ENCODE peak calls at places on chromosomes 16 and 17, in six cellular contexts. R is activated effector memory CD4-positive, alpha-beta T cell treated with Interleukin-2 at 50 U/mL for 16 hours; C is kidney tubule cell; M is H4; J is GM10248; P is NCI-H1417. D is an unnamed sample.

GRCh38 chr16:50270510-50271147 is 4.3 kb downstream of the ADCY7 start:
- DNase-seq in J (no peak), R (no peak), C (no peak), P (no peak), M (no peak), D (no peak)

GRCh38 chr16:997440-998051 is 16.0 kb downstream of the SOX8 start:
- DNase-seq in R (peak), J (no peak), M (peak), P (peak), C (peak), D (peak)

GRCh38 chr16:50674831-50675230 is 6.3 kb downstream of the SNX20 start:
- DNase-seq in C (peak), J (no peak), M (peak), P (no peak), R (no peak), D (no peak)

GRCh38 chr16:81530296-81530721 is 85.7 kb downstream of the CMIP start:
- DNase-seq in M (no peak), R (no peak), C (peak), P (no peak), J (no peak), D (no peak)

GRCh38 chr17:82775033-82775823 is 23.4 kb downstream of the TBCD start:
- DNase-seq in C (peak), M (no peak), R (no peak), J (peak), P (peak), D (peak)

GRCh38 chr17:61314368-61315078 is 85.1 kb upstream of the TBX2 start:
- DNase-seq in J (no peak), M (peak), C (no peak), P (no peak), R (no peak), D (no peak)

GRCh38 chr16:64144612-64145011 is 977.3 kb downstream of the CDH11 start:
- DNase-seq in R (no peak), M (no peak), J (no peak), P (no peak), C (no peak), D (no peak)

GRCh38 chr17:72372185-72372584 is 251.4 kb downstream of the SOX9 start:
- DNase-seq in R (no peak), J (no peak), C (peak), P (no peak), M (no peak), D (no peak)

GRCh38 chr16:70257391-70257790 is 5.7 kb upstream of the EXOSC6 start:
- DNase-seq in J (no peak), P (no peak), R (no peak), M (no peak), C (no peak), D (no peak)

GRCh38 chr17:72189781-72190593 is 69.2 kb downstream of the SOX9 start:
- DNase-seq in J (no peak), M (no peak), C (no peak), R (no peak), P (no peak), D (no peak)

GRCh38 chr17:81295678-81296381 is 723 bp upstream of the SLC38A10 start:
- DNase-seq in P (peak), M (peak), C (peak), J (peak), R (peak), D (peak)

GRCh38 chr17:50212121-50212843 is 10.9 kb upstream of the COL1A1 start:
- DNase-seq in P (no peak), M (peak), C (no peak), R (no peak), J (no peak), D (no peak)

GRCh38 chr17:17812211-17813054 is 24.4 kb downstream of the SREBF1 start:
- DNase-seq in P (peak), R (peak), C (peak), J (peak), M (no peak), D (peak)

GRCh38 chr17:41784207-41784744 is 2.2 kb downstream of the JUP start:
- DNase-seq in P (no peak), J (peak), R (no peak), C (peak), M (peak), D (peak)

GRCh38 chr17:20010099-20010863 is 1.1 kb downstream of the SPECC1 start:
- DNase-seq in J (no peak), M (peak), C (peak), P (peak), R (no peak), D (peak)

GRCh38 chr17:82449136-82449882 is 1.2 kb downstream of the CYBC1 start:
- DNase-seq in R (peak), C (no peak), J (peak), P (peak), M (no peak), D (no peak)

GRCh38 chr16:71348262-71349085 is 10.0 kb upstream of the CALB2 start:
- DNase-seq in P (no peak), M (no peak), J (no peak), C (no peak), R (no peak), D (no peak)

GRCh38 chr17:68089881-68090280 is 54.3 kb downstream of the KPNA2 start:
- DNase-seq in J (peak), C (peak), M (peak), R (no peak), P (no peak), D (no peak)

GRCh38 chr16:79379083-79379482 is 221.5 kb downstream of the MAF start:
- DNase-seq in J (no peak), R (no peak), C (no peak), P (no peak), M (peak), D (no peak)

GRCh38 chr17:18247613-18248001 is 10.9 kb downstream of the FLII start:
- DNase-seq in J (no peak), R (no peak), P (no peak), C (no peak), M (no peak), D (no peak)

GRCh38 chr16:85624646-85625045 is 11.5 kb downstream of the GSE1 start:
- DNase-seq in J (no peak), M (no peak), R (no peak), C (no peak), P (no peak), D (no peak)

GRCh38 chr17:34011599-34011998 is 243.5 kb upstream of the CCL2 start:
- DNase-seq in R (no peak), J (no peak), M (no peak), C (no peak), P (no peak), D (no peak)

GRCh38 chr16:56990407-56991286 is 1.3 kb downstream of the NLRC5 start:
- DNase-seq in P (no peak), R (no peak), J (no peak), M (no peak), C (no peak), D (no peak)

GRCh38 chr16:2147981-2148671 is at the start of gene RAB26:
- DNase-seq in P (peak), R (peak), C (peak), M (peak), J (peak), D (peak)

GRCh38 chr16:27726621-27727275 is 176.8 kb downstream of the KATNIP start:
- DNase-seq in J (no peak), P (no peak), R (no peak), C (no peak), M (peak), D (no peak)

GRCh38 chr16:71767060-71767900 is 41.4 kb downstream of the AP1G1 start:
- DNase-seq in M (no peak), P (no peak), C (no peak), R (no peak), J (no peak), D (no peak)

GRCh38 chr17:15954222-15954621 is 9.3 kb downstream of the ADORA2B start:
- DNase-seq in M (peak), J (no peak), C (peak), R (no peak), P (no peak), D (peak)

GRCh38 chr17:596763-597644 is 117.6 kb downstream of the VPS53 start:
- DNase-seq in P (no peak), J (no peak), C (peak), M (peak), R (no peak), D (no peak)

GRCh38 chr17:8960325-8961144 is 5.0 kb downstream of the PIK3R5 start:
- DNase-seq in P (no peak), J (peak), C (no peak), M (no peak), R (no peak), D (no peak)

GRCh38 chr17:7560172-7561027 is 1.3 kb upstream of the SENP3 start:
- DNase-seq in C (peak), P (peak), M (no peak), J (peak), R (no peak), D (peak)

GRCh38 chr17:54727624-54728023 is 173.0 kb upstream of the TOM1L1 start:
- DNase-seq in C (no peak), R (no peak), P (no peak), M (no peak), J (no peak), D (no peak)

GRCh38 chr17:76441681-76442340 is 11.1 kb downstream of the UBE2O start:
- DNase-seq in C (no peak), R (no peak), P (no peak), M (no peak), J (no peak), D (no peak)

GRCh38 chr17:42059815-42060214 is 9.4 kb upstream of the C17orf113 start:
- DNase-seq in J (no peak), P (no peak), C (no peak), M (no peak), R (no peak), D (no peak)

GRCh38 chr16:47886631-47887415 is 269.0 kb downstream of the ABCC12 start:
- DNase-seq in C (no peak), R (no peak), J (no peak), M (no peak), P (peak), D (no peak)

GRCh38 chr16:85037050-85037410 is 9.4 kb downstream of the KIAA0513 start:
- DNase-seq in J (no peak), R (no peak), C (peak), M (peak), P (no peak), D (peak)

GRCh38 chr17:75277664-75278071 is 6.6 kb upstream of the MIF4GD start:
- DNase-seq in J (no peak), R (no peak), C (no peak), M (no peak), P (no peak), D (no peak)

GRCh38 chr16:57637424-57637823 is 9.0 kb downstream of the ADGRG1 start:
- DNase-seq in P (no peak), J (no peak), C (no peak), M (no peak), R (no peak), D (no peak)

GRCh38 chr17:66885417-66885816 is 50.5 kb downstream of the CACNG5 start:
- DNase-seq in C (no peak), R (no peak), J (no peak), P (no peak), M (no peak), D (no peak)

D was measured in ACHN.